ENCODE peak calls at places on chromosomes 7 and 10, in four cellular contexts. R, G, D and H are unnamed samples.

GRCh38 chr10:137031-137430 is 1.8 kb downstream of the ZMYND11 start:
- DNase-seq in R (no peak), G (no peak), D (peak), H (peak)

GRCh38 chr10:132136689-132137088 is 50.1 kb upstream of the DPYSL4 start:
- DNase-seq in D (no peak), R (peak), G (no peak), H (no peak)

GRCh38 chr10:114541081-114541833 is 116.8 kb downstream of the ABLIM1 start:
- DNase-seq in R (no peak), G (no peak), D (no peak), H (peak)

GRCh38 chr7:139680676-139681462 is 96.9 kb downstream of the HIPK2 start:
- DNase-seq in D (no peak), R (peak), G (no peak), H (peak)

GRCh38 chr10:21048086-21048485 is 151.0 kb upstream of the NEBL start:
- DNase-seq in D (no peak), G (no peak), R (no peak), H (no peak)

GRCh38 chr7:112869111-112869774 is 79.0 kb upstream of the TMEM168 start:
- DNase-seq in D (peak), G (peak), R (peak), H (peak)

GRCh38 chr7:47093835-47094234 is 488.1 kb downstream of the TNS3 start:
- DNase-seq in G (no peak), R (no peak), D (no peak), H (no peak)

GRCh38 chr7:83976302-83976701 is 218.3 kb downstream of the SEMA3A start:
- DNase-seq in R (no peak), D (peak), G (no peak), H (peak)

DNA sequence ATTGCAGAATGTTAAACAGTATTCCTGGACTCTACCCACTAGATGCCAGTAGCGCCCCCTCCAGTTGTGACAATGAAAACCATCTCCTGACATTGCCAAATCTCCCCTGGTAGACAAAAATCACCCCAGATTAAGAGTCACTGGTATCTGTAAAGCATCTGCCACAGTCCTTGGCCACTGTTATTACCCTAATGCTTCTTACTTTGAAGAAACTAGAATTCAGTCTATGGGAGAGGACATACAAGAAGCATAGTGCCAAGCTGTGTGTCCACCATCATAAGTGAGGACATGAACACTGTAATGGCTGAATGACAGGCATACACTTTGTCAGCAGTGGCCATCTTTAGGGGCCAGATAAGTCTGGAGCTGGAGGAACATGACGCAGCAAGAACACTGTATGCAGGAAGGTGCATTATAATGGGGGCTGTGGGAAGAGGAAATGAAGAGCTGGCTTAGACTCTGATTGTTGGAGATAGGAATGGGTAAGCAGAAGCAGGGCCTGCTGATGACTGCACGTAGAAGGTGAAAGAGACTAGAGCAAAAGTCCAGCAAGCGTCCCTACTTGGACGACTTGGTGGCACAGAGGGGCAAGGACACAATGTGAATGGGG is 32.5 kb downstream of the CBX3 start:
- DNase-seq in R (no peak), G (no peak), D (no peak), H (no peak)
- TF ChIP-seq CTCF in R (no peak), G (no peak), D (no peak), H (no peak)

GRCh38 chr10:31508882-31509281 is 189.9 kb downstream of the ZEB1 start:
- DNase-seq in D (no peak), R (peak), G (no peak), H (no peak)

GRCh38 chr10:31508234-31508633 is 189.2 kb downstream of the ZEB1 start:
- DNase-seq in G (no peak), D (no peak), R (peak), H (no peak)

GRCh38 chr10:31509989-31510388 is 191.0 kb downstream of the ZEB1 start:
- DNase-seq in G (no peak), D (no peak), R (no peak), H (no peak)

DNA sequence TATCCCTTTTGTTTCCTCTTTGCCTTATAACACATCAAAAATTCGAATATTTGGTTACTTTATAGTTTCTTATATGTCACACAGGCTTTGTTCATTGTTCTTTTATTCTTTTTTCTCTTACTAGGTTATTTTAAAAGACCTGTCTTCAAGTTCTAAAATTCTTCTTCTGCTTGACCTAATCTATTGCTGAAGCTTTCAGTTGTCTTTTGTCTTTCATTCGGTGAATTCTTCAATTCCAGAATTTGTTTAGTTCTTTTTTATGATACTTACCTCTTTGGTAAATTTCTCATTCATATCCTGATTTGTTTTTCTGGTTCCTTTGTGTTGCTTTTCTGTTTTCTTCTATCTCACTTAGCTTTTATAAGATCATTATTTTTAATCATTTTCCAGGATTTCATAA is 188.4 kb downstream of the ZEB1 start:
- DNase-seq in G (no peak), D (no peak), R (no peak), H (no peak)
- H3K4me3 ChIP-seq in G (no peak), D (no peak), R (no peak), H (no peak)

DNA sequence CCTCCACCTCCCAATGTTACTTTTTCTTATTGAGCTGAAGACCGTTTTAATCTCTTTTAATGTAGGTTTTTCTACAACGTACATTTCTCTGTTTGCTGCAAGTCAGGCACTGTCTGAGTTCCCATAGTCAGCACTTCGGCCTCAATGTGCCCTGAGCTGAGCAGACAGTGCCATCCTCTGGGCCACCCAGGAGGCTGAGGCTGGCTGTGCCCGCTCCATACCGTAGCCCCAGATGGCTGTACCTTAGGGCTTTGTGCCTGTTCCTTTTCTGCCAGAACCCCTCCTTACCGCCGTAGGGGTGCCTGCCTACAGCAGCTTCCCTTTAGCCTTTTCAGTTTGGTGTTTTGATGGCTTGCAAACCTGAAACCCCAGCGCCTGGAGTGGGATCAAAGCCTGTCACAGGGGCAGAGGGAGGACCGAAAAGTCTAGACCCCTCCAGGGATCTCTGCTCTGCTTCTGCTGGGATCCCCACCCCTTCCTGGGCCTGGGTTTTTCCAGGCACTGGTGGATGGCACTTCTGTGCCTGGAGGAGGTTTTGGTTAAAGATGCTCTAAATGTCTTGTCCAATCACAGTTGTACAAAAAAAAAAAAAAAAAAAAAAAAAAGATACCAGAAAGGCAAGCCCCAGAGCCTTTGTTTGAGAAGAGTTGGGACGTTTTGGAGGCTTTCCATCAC is 9.0 kb downstream of the AGAP3 start:
- DNase-seq in R (peak), D (no peak), G (no peak), H (no peak)
- TF ChIP-seq CTCF in R (no peak), D (no peak), G (no peak), H (no peak)

DNA sequence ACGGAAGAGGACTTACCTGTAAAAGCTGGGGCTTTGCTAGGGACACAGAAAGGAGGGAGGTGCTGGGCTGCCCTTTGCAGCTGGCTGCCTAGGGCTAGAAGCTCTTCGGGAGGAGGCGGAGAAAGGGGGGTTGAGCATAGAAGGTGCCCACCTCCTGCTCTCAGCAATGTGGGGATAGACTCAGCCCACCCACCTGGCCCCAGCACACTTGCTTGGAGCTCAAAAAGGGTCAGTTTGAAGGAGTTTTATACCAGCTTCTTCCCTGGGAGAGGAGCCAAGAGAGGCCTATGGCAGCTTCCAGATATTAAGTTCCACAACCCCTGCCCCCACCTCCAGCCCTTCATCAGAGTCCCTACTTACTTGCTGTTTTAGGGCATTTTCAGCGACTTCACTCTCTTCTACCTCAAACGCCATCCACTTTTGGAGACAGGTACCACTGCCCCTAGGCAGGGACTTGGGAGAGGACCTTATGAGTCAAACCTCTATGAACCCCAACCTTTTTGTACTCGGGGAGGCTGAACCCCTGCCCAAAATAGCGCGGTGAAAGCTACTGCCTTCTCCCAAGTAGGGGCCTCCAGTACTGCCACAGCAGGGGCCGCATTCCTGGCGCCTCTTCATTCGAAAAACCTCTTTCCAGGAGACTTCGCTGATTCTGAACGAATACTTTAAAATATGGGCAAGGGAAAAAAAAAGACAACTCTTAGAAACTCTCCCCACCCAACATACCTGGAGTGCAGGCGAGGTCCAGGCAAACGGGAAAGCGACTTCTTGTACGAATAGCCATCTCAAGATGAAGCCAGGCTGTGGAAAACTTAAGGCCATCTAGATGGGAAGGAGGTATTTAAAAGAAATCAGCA is 1.2 kb upstream of the EVX1 start:
- DNase-seq in D (no peak), R (no peak), G (no peak), H (no peak)
- H3K4me3 ChIP-seq in D (no peak), R (no peak), G (no peak), H (no peak)

GRCh38 chr7:141663081-141663510 is 38.9 kb downstream of the DENND11 start:
- DNase-seq in R (no peak), G (no peak), D (peak), H (no peak)
- TF ChIP-seq CTCF in R (no peak), G (no peak), D (no peak), H (no peak)

DNA sequence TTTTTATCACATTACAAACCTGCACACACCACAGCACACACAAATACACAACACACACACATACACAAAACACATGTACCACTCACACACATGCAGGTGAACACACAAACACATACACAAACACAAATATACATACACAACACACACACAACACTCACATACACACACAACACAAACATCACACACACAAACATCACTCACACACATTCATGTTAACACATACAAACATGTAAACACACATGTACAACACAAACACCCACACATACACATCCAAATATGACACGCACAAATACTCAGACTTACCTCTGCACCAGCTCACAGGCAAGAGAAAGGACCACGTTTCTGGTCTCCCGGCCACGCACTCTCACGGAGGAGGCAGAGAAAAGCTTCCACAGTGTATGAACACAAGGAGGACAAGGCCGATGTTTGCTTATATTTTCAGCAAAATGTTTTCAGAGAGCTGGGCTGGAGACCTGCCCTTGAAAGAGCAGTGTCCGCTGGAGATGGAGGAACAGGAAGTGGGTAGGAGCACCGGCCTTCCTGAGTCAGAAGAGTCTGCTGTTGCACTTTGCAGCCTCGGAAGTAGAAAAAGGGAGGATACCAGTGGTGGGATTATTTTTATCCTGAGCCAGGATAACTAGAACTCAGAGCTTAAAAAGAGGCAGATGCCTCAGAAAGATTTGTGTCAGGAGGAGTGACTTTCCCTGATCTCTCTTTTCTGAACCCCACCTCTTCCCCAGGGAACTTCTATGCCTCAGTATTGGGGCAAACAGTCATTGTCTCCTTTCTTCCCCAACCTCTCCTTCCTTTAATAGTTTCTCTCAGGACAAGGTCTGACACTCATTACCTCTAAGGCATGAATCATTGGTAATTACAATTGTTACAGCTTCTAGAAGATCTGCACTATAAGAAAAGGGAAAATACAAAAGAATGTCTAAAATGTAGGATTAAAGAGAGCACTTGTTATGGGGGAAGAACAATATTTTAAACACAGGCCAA is at the start of gene GIMAP6:
- DNase-seq in D (no peak), R (no peak), G (no peak), H (peak)
- H3K4me3 ChIP-seq in D (no peak), R (peak), G (peak), H (peak)

DNA sequence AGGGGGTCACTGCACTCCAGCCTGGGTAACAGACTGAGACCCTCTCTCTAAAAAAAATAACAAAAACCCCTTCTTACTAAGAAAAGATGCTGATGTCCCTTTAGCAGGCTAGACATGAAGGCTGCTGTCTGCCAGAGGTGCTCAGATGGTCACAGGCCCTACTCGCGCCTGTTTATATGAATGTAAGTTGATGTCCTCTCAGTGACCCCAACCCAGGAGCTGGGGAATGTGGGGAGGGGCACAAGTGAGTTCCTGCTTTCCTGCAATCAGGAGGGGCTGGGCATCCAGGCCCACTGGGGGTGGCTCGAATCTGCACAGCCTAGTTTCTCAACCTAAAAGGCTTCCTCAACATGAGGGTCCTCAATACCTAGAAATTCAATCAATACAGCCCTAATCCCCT is 12.1 kb upstream of the SLC29A3 start:
- DNase-seq in G (no peak), R (no peak), D (no peak), H (no peak)
- TF ChIP-seq CTCF in G (no peak), R (no peak), D (no peak), H (no peak)

DNA sequence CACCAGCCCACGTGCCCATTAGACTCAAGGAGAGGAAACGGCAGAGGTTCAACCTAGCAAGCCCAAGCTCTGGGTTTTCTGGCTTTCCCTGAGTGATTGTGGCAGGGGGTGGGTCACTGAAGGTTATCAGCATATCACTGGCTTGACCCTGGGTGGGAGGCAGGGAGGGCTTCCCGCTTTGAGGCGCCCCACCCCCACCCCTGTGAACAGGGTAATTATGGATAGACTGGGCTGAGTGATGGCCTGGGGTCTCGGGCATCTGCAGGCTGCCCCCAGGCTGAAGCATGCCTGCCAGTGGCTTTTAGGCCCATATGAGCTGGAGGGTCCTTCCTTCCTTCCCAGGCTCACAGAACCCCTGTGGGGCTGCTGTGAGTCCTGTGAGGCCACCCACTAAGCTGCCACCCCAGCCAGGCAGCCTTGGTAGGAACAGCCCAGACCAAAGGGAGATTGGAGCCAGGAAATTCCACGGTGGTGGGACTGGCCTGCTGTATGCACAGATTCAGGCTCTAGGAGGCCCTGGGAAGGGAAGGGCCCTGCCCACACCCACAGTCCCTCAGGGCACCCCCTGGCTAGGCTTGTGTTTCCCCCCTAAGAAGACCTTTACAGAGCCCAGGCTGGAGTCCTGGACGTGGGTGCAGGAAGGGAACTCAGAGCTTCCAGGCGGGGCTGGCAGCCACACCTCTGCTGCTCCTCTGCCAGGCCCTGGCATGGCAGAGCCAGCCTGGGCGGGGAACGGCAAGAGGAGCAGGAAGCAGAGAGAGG is 33.2 kb downstream of the GPRIN2 start:
- DNase-seq in R (peak), D (no peak), G (no peak), H (no peak)
- H3K4me3 ChIP-seq in R (no peak), D (no peak), G (no peak), H (no peak)

GRCh38 chr7:33921216-33921938 is 16.0 kb downstream of the BMPER start:
- DNase-seq in D (no peak), G (no peak), R (no peak), H (no peak)

GRCh38 chr7:33918401-33919120 is 13.2 kb downstream of the BMPER start:
- DNase-seq in G (no peak), D (no peak), R (no peak), H (no peak)

GRCh38 chr7:33922820-33923219 is 17.5 kb downstream of the BMPER start:
- DNase-seq in R (no peak), D (no peak), G (no peak), H (no peak)

GRCh38 chr7:33926535-33926934 is 21.2 kb downstream of the BMPER start:
- DNase-seq in G (no peak), R (no peak), D (no peak), H (no peak)

DNA sequence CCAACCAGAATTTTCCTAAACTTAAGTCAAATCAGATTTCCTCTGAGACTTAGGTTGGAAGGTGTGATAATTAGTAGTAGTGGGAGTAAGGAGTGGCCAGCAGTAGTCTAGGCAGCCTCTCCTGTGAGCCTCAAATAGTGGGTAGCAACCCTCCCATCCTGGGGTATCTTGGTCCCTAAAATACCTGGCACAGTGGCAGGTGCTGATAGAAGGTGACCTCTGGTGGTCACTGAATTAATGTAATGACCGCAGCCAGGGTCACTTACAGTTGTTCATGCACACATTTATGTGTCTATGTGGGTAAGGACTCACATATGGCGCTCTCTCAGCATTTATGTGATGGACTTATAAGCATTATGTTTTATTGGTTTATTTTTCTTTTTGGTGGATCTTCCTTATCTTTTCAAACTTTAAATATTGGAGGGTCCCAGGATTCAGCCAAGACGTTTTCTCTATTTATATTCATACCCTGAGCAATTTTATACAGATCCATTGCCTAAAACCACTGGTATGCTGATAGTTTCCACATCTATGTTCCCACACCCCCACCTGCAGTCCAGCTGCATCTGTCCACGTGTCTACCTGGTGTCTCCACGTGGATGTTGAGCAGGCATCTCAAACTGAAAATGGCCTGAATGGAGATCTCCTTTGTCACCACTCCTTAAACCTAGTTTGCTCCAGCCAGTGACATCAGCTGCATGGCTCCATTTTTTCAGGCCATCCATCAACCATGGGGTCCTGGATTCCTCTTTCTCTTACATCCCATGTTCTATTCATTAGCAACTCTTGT is 18.3 kb downstream of the BMPER start:
- DNase-seq in R (no peak), D (no peak), G (no peak), H (no peak)
- TF ChIP-seq CTCF in R (no peak), D (peak), G (no peak), H (no peak)

GRCh38 chr7:123666492-123666891 is 10.8 kb downstream of the LMOD2 start:
- DNase-seq in D (no peak), G (no peak), R (no peak), H (no peak)
- H3K4me3 ChIP-seq in D (no peak), G (no peak), R (no peak), H (no peak)